ENCODE peak calls at places on chromosome 10, in nine cellular contexts. E, T, P, S, J, F, C, M and V are unnamed samples.

GRCh38 chr10:14448197-14448763 is 117.6 kb upstream of the FRMD4A start:
- DNase-seq in J (no peak), P (no peak), E (no peak), S (no peak), M (no peak), T (no peak), C (no peak), F (no peak), V (no peak)

GRCh38 chr10:93224005-93224779 is 150.5 kb downstream of the CYP26A1 start:
- DNase-seq in M (no peak), J (no peak), E (no peak), T (peak), C (no peak), P (peak), F (no peak), S (no peak), V (no peak)

GRCh38 chr10:16612148-16612742 is 90.6 kb upstream of the C1QL3 start:
- DNase-seq in P (no peak), F (no peak), C (no peak), T (peak), M (peak), S (no peak), E (peak), J (no peak), V (peak)

GRCh38 chr10:89263531-89263930 is 12.0 kb upstream of the LIPA start:
- DNase-seq in C (no peak), J (no peak), P (no peak), F (no peak), E (no peak), S (no peak), M (no peak), T (no peak), V (no peak)

GRCh38 chr10:23927926-23928325 is 281.0 kb upstream of the KIAA1217 start:
- DNase-seq in P (peak), F (no peak), S (no peak), M (no peak), E (peak), J (no peak), T (no peak), C (no peak), V (no peak)

GRCh38 chr10:33594475-33594874 is 260.0 kb upstream of the NRP1 start:
- DNase-seq in M (no peak), T (peak), C (no peak), P (no peak), E (no peak), J (no peak), S (no peak), F (no peak), V (no peak)

GRCh38 chr10:111247781-111248389 is 171.1 kb downstream of the ADRA2A start:
- DNase-seq in F (no peak), P (peak), M (no peak), S (no peak), C (no peak), E (no peak), T (no peak), J (no peak), V (no peak)

GRCh38 chr10:95459446-95459845 is 101.7 kb downstream of the SORBS1 start:
- DNase-seq in C (no peak), J (no peak), S (no peak), M (no peak), P (no peak), E (peak), T (no peak), F (no peak), V (no peak)

GRCh38 chr10:60413306-60414012 is 23.8 kb upstream of the ANK3 start:
- DNase-seq in P (no peak), E (no peak), C (no peak), J (no peak), M (no peak), T (no peak), F (no peak), S (no peak), V (no peak)